ENCODE peak calls at places on chromosomes 13 and 19, in nine cellular contexts. P is HS-27A, Y is fibroblast of the aortic adventitia, C is BJ, U is Caki2, Z is HEK293T, G is iris pigment epithelial cell, X is dorsolateral prefrontal cortex, O is activated T-cell treated with anti-CD3 and anti-CD28 coated beads for 1 hour. E is an unnamed sample.

GRCh38 chr19:13652810-13653590 is 111.3 kb upstream of the MRI1 start:
- DNase-seq in P (no peak), Y (no peak), C (no peak), U (no peak), Z (no peak), G (no peak), X (no peak), O (no peak), E (peak)

GRCh38 chr19:14843169-14843568 is 5.6 kb downstream of the OR7A10 start:
- DNase-seq in P (no peak), Y (no peak), C (no peak), U (no peak), Z (no peak), G (no peak), X (no peak), O (no peak), E (no peak)

GRCh38 chr13:91406619-91407018 is 8.2 kb downstream of the GPC5 start:
- DNase-seq in P (no peak), Y (peak), C (no peak), U (peak), Z (peak), G (peak), X (no peak), O (no peak), E (peak)

GRCh38 chr13:51971520-51972426 is 39.5 kb downstream of the ATP7B start:
- DNase-seq in P (no peak), Y (no peak), C (no peak), U (no peak), Z (no peak), G (no peak), X (no peak), O (no peak), E (no peak)

GRCh38 chr13:75739244-75739868 is 103.2 kb downstream of the LMO7 start:
- DNase-seq in P (no peak), Y (no peak), C (no peak), U (no peak), Z (no peak), G (no peak), X (no peak), O (no peak), E (no peak)

GRCh38 chr13:90696656-90697055 is 650.8 kb upstream of the MIR17HG start:
- DNase-seq in P (no peak), Y (no peak), C (no peak), U (no peak), Z (no peak), G (peak), X (no peak), O (no peak), E (no peak)

GRCh38 chr13:36973621-36974268 is 25.4 kb downstream of the ALG5 start:
- DNase-seq in P (no peak), Y (no peak), C (no peak), U (no peak), Z (no peak), G (no peak), X (no peak), O (no peak), E (peak)

GRCh38 chr13:24627864-24628418 is 52.3 kb upstream of the ATP12A start:
- DNase-seq in P (no peak), Y (no peak), C (no peak), U (no peak), Z (no peak), G (no peak), X (no peak), O (no peak), E (no peak)

GRCh38 chr19:19137556-19138109 is 645 bp downstream of the TMEM161A start:
- DNase-seq in P (no peak), Y (peak), C (no peak), U (no peak), Z (no peak), G (peak), X (no peak), O (no peak), E (peak)

GRCh38 chr19:58498316-58499020 is 13.3 kb downstream of the SLC27A5 start:
- DNase-seq in P (no peak), Y (no peak), C (no peak), U (no peak), Z (no peak), G (no peak), X (no peak), O (no peak), E (peak)

GRCh38 chr19:45470147-45471081 is 2.6 kb downstream of the FOSB start:
- DNase-seq in P (no peak), Y (peak), C (no peak), U (peak), Z (no peak), G (peak), X (no peak), O (no peak), E (no peak)

GRCh38 chr13:45621950-45622349 is 6.4 kb upstream of the ERICH6B start:
- DNase-seq in P (no peak), Y (no peak), C (no peak), U (no peak), Z (no peak), G (no peak), X (no peak), O (no peak), E (no peak)

GRCh38 chr19:13983213-13983889 is 22.8 kb downstream of the RFX1 start:
- DNase-seq in P (no peak), Y (no peak), C (no peak), U (no peak), Z (no peak), G (no peak), X (no peak), O (no peak), E (no peak)

GRCh38 chr13:34153428-34154180 is 335.7 kb downstream of the RFC3 start:
- DNase-seq in P (no peak), Y (no peak), C (no peak), U (no peak), Z (no peak), G (no peak), X (no peak), O (no peak), E (peak)

GRCh38 chr13:33690321-33690720 is 127.6 kb upstream of the RFC3 start:
- DNase-seq in P (no peak), Y (no peak), C (no peak), U (no peak), Z (no peak), G (no peak), X (no peak), O (no peak), E (no peak)

GRCh38 chr19:17794731-17795494 is at the start of gene B3GNT3:
- DNase-seq in P (no peak), Y (no peak), C (no peak), U (peak), Z (peak), G (no peak), X (no peak), O (no peak), E (no peak)

GRCh38 chr13:40220299-40220935 is 446.0 kb downstream of the FOXO1 start:
- DNase-seq in P (no peak), Y (no peak), C (no peak), U (no peak), Z (no peak), G (peak), X (no peak), O (no peak), E (no peak)

E was measured in OCI-M1.